ENCODE peak calls at places on chromosome 21, in nine cellular contexts. R is MCF 10A, I is neural progenitor cell, Z is lung, E is nephron progenitor cell, A is LNCaP clone FGC, G is ovary, T is bronchial epithelial cell, X is GM13977. P is an unnamed sample.

GRCh38 chr21:42061866-42062542 is 9.1 kb upstream of the UMODL1 start:
- DNase-seq in R (no peak), I (peak; percentile 27), Z (no peak), E (no peak), A (no peak), G (no peak), T (no peak), X (no peak), P (no peak)

GRCh38 chr21:16424331-16424749 is 694.6 kb downstream of the USP25 start:
- DNase-seq in R (no peak), I (no peak), Z (no peak), E (no peak), A (no peak), G (no peak), T (peak; percentile 60), X (no peak), P (no peak)

GRCh38 chr21:38954450-38955059 is 148.8 kb downstream of the ETS2 start:
- DNase-seq in R (no peak), I (no peak), Z (no peak), E (no peak), A (no peak), G (no peak), T (peak; percentile 44), X (no peak), P (no peak)

GRCh38 chr21:42063206-42063577 is 7.9 kb upstream of the UMODL1 start:
- DNase-seq in R (no peak), I (no peak), Z (peak; percentile 72), E (no peak), A (no peak), G (no peak), T (no peak), X (no peak), P (no peak)

GRCh38 chr21:36156815-36157670 is at the start of gene DOP1B:
- DNase-seq in R (no peak), I (no peak), Z (no peak), E (no peak), A (no peak), G (peak; percentile 74), T (no peak), X (peak; percentile 54), P (peak; percentile 86)

GRCh38 chr21:42406201-42406601 is 2.5 kb downstream of the UBASH3A start:
- DNase-seq in R (no peak), I (no peak), Z (no peak), E (no peak), A (no peak), G (no peak), T (no peak), X (no peak), P (no peak)

GRCh38 chr21:38323721-38324591 is 67.2 kb downstream of the KCNJ15 start:
- DNase-seq in R (peak; percentile 87), I (peak; percentile 6), Z (no peak), E (peak; percentile 10), A (no peak), G (no peak), T (peak; percentile 87), X (no peak), P (peak; percentile 30)

GRCh38 chr21:37368536-37369279 is 2.1 kb downstream of the DYRK1A start:
- DNase-seq in R (peak; percentile 45), I (no peak), Z (no peak), E (no peak), A (no peak), G (no peak), T (peak; percentile 93), X (no peak), P (no peak)

GRCh38 chr21:42009018-42009830 is 936 bp downstream of the ZBTB21 start:
- DNase-seq in R (peak; percentile 58), I (peak; percentile 78), Z (no peak), E (peak; percentile 61), A (no peak), G (peak; percentile 69), T (peak; percentile 17), X (peak; percentile 50), P (no peak)

GRCh38 chr21:31397515-31397926 is 53.5 kb upstream of the TIAM1 start:
- DNase-seq in R (no peak), I (no peak), Z (no peak), E (no peak), A (no peak), G (no peak), T (no peak), X (no peak), P (no peak)

GRCh38 chr21:38785483-38785882 is 20.2 kb upstream of the ETS2 start:
- DNase-seq in R (no peak), I (no peak), Z (no peak), E (no peak), A (no peak), G (no peak), T (no peak), X (no peak), P (no peak)

GRCh38 chr21:35963920-35964451 is 96.3 kb downstream of the SETD4 start:
- DNase-seq in R (peak; percentile 23), I (peak; percentile 4), Z (no peak), E (no peak), A (peak; percentile 49), G (no peak), T (no peak), X (no peak), P (no peak)

GRCh38 chr21:36630485-36631206 is 68.3 kb upstream of the SIM2 start:
- DNase-seq in R (peak; percentile 71), I (peak; percentile 84), Z (peak; percentile 60), E (peak; percentile 83), A (no peak), G (peak; percentile 28), T (peak; percentile 23), X (peak; percentile 69), P (no peak)

DNA sequence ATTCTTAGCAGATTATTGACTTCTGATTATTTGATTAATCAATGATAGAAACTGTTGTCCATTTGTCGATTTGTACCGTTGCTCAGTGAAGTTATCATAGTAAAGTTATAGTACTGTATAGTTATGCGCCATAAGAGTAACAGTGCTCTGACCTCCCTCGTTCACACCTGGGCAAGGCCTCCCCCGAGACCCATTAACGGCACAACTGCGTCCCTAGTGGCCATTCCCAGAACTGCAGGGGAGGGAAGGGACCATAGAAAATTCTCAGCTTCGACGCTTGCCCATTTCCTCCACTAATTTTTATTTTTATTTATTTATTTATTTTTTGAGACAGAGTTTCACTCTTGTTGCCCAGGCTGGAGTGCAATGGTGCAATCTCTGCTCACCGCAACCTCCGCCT is 334.4 kb downstream of the DSCAM start:
- DNase-seq in R (peak; percentile 18), I (peak; percentile 16), Z (no peak), E (peak; percentile 30), A (no peak), G (no peak), T (no peak), X (no peak), P (no peak)
- TF ChIP-seq CTCF in R (peak; percentile 49), I (peak; percentile 67), Z (no peak), E (peak; percentile 56), A (peak; percentile 64), G (no peak), T (peak; percentile 37), X (peak; percentile 29), P (peak; percentile 31)

DNA sequence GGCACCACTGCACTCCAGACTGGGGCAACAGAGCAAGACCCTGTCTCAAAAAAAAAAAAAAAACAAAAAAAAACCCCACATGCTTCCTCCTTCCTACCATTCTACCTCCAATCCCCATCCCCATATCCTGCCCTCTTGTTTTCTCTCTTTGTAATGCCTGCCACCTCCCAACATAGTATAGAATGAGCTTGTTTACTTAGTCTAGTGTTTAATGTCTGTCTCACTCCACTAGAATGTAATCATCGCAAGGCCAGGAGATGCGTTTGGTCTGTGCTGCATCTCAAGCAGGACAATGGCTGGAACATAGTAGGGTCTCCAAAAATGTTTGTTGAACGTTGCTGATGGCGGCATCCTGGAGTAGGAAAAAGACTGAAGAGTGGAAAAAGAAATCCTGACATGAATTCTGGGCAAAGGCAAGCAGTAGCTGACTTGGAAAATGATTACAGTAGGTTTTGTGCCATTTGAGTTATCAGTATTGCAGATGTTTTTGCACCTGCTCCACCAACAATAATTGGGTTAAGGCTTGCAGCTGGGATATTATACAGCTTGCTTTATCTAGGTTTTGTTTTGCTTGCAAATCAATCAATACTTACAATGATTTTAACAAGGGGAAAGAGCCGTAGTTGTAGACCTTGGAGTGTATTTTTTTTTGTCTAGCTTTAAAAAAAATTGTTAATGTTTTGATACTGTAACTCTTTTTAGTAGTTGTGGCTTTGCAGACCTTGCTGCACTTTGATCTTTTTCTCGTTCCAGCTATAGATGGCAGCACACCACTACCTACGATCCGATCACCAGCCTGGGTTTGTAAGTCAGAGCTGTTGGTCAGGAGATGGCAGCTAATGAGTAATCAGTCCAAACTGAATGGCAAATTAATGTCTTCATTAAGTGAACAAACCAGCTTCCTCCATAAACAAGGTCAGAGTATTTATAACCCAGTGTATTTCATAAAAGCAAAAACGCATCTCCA is 62.4 kb downstream of the BACH1 start:
- DNase-seq in R (no peak), I (peak; percentile 33), Z (peak; percentile 22), E (no peak), A (no peak), G (no peak), T (peak; percentile 27), X (no peak), P (no peak)
- TF ChIP-seq CTCF in R (no peak), I (peak; percentile 42), Z (no peak), E (no peak), A (peak; percentile 73), G (no peak), T (peak; percentile 24), X (no peak), P (peak; percentile 25)

DNA sequence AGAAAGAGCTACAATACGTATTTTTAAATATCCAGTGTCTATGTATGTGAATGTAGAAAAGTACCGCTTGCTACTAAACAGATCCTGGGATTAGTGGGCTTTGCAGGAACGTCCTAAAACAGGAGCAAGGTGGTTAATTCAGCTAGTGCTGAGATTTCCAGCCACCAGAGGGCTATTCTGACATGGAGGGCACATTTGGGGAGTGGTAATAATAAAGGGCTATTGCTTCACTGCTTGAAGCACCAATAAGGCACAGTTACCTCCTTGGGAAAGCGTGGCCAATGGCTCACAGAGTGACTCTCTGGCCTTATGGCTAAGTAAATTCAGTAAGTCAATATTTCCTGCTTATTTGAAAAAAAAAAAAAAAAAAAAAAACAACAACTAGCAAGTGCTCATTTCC is 152.4 kb downstream of the GABPA start:
- DNase-seq in R (no peak), I (peak; percentile 19), Z (no peak), E (no peak), A (no peak), G (no peak), T (no peak), X (no peak), P (no peak)
- TF ChIP-seq CTCF in R (no peak), I (peak; percentile 38), Z (no peak), E (no peak), A (peak; percentile 28), G (no peak), T (no peak), X (no peak), P (peak; percentile 18)

DNA sequence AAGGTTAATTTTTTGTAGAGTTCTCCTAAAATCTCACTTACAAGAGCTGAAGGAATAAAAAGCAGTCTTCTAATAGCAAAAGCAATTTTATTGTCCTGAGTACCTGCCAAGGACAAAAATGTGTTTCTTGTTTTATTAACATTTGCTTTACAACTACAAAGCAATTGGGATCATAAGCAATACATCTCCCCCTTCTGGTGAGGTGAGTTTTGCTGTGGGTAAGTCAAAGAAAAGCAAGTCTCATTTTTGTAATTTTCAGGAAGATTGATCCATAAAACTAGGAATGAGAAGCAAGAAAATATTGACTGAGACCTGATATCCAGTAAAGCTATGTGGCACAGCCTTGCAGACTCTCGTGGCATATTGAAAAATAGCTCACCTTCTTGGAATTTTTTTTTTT is 2162.7 kb downstream of the NCAM2 start:
- DNase-seq in R (peak; percentile 41), I (no peak), Z (no peak), E (no peak), A (peak; percentile 45), G (no peak), T (no peak), X (no peak), P (no peak)
- TF ChIP-seq CTCF in R (peak; percentile 29), I (peak; percentile 28), Z (no peak), E (no peak), A (peak; percentile 65), G (no peak), T (no peak), X (no peak), P (no peak)

P was measured in osteocyte.